ENCODE peak calls at places on chromosome 18, in nine cellular contexts. L is transverse colon, I is PC-3, H is left ventricle myocardium inferior, Q is neural progenitor cell, T is upper lobe of right lung, M is mammary epithelial cell, V is dorsolateral prefrontal cortex, Y is IMR-90. R is an unnamed sample.

GRCh38 chr18:51361130-51361860 is 163.8 kb upstream of the MEX3C start:
- DNase-seq in H (no peak), V (no peak), L (no peak), T (no peak), M (no peak), Y (no peak), Q (no peak), I (peak), R (peak)

GRCh38 chr18:26417190-26417589 is 131.2 kb downstream of the KCTD1 start:
- DNase-seq in I (no peak), M (no peak), H (no peak), T (no peak), L (no peak), Q (no peak), Y (no peak), V (no peak), R (no peak)

GRCh38 chr18:58856881-58857280 is 7.8 kb upstream of the ZNF532 start:
- DNase-seq in Q (no peak), H (no peak), V (no peak), M (peak), T (no peak), L (no peak), I (peak), Y (peak), R (peak)

GRCh38 chr18:51370996-51371395 is 173.5 kb upstream of the MEX3C start:
- DNase-seq in M (no peak), L (no peak), Q (no peak), I (no peak), Y (no peak), V (no peak), T (no peak), H (no peak), R (no peak)

GRCh38 chr18:76943542-76944339 is 121.4 kb downstream of the ZNF236 start:
- DNase-seq in H (no peak), M (no peak), Y (peak), V (no peak), T (peak), L (no peak), Q (no peak), I (no peak), R (peak)

GRCh38 chr18:267380-267687 is 513 bp downstream of the THOC1 start:
- DNase-seq in I (no peak), M (no peak), V (no peak), L (no peak), H (no peak), T (no peak), Y (no peak), Q (no peak), R (peak)

GRCh38 chr18:33755918-33756590 is 178.0 kb downstream of the ASXL3 start:
- DNase-seq in Y (peak), I (peak), M (peak), V (peak), T (no peak), H (no peak), L (peak), Q (no peak), R (peak)

GRCh38 chr18:34153711-34154110 is 71.0 kb downstream of the NOL4 start:
- DNase-seq in Q (no peak), V (no peak), I (peak), M (peak), H (no peak), Y (peak), T (no peak), L (no peak), R (peak)

GRCh38 chr18:75504469-75504868 is 77.0 kb upstream of the SMIM21 start:
- DNase-seq in V (no peak), H (no peak), Y (no peak), T (no peak), Q (no peak), I (no peak), L (no peak), M (no peak), R (no peak)

GRCh38 chr18:58287626-58288289 is 243.7 kb downstream of the NEDD4L start:
- DNase-seq in Q (peak), T (no peak), L (peak), M (no peak), Y (no peak), H (no peak), V (no peak), I (no peak), R (no peak)

GRCh38 chr18:70840649-70841048 is 551.8 kb downstream of the SOCS6 start:
- DNase-seq in Q (peak), I (no peak), M (no peak), Y (no peak), L (no peak), T (no peak), V (no peak), H (no peak), R (no peak)

GRCh38 chr18:36592282-36592681 is 236.5 kb downstream of the TPGS2 start:
- DNase-seq in V (no peak), I (no peak), Q (no peak), Y (peak), H (no peak), L (no peak), T (no peak), M (peak), R (peak)

GRCh38 chr18:75112486-75113096 is 96.3 kb downstream of the PTGR3 start:
- DNase-seq in H (no peak), I (no peak), M (no peak), T (no peak), L (no peak), Q (no peak), V (no peak), Y (no peak), R (no peak)

GRCh38 chr18:63107171-63107850 is 212.3 kb downstream of the BCL2 start:
- DNase-seq in L (no peak), Q (no peak), M (no peak), Y (no peak), T (no peak), I (no peak), H (no peak), V (no peak), R (no peak)

GRCh38 chr18:31658670-31659573 is 25.5 kb downstream of the B4GALT6 start:
- DNase-seq in L (no peak), Q (no peak), H (no peak), I (peak), Y (no peak), M (no peak), T (no peak), V (no peak), R (peak)

GRCh38 chr18:7207366-7207765 is 23.5 kb upstream of the LRRC30 start:
- DNase-seq in Q (peak), M (no peak), L (no peak), V (no peak), Y (no peak), H (no peak), T (no peak), I (no peak), R (peak)

GRCh38 chr18:74506405-74507119 is 10.4 kb downstream of the CNDP2 start:
- DNase-seq in H (no peak), I (no peak), Q (no peak), M (no peak), L (no peak), V (no peak), Y (peak), T (no peak), R (peak)

GRCh38 chr18:63138469-63139340 is 180.9 kb downstream of the BCL2 start:
- DNase-seq in T (no peak), L (peak), I (no peak), Q (peak), H (no peak), Y (no peak), V (no peak), M (no peak), R (no peak)

GRCh38 chr18:11154369-11154982 is 5.1 kb upstream of the PIEZO2 start:
- DNase-seq in Y (peak), M (peak), Q (peak), H (no peak), L (no peak), I (peak), V (no peak), T (no peak), R (peak)

GRCh38 chr18:74456409-74457042 is 582 bp downstream of the DIPK1C start:
- DNase-seq in T (no peak), Q (peak), H (peak), V (no peak), L (no peak), M (peak), Y (no peak), I (no peak), R (no peak)

GRCh38 chr18:80137137-80137536 is 28.1 kb downstream of the ADNP2 start:
- DNase-seq in M (no peak), V (no peak), Q (no peak), L (no peak), Y (no peak), T (no peak), I (no peak), H (no peak), R (no peak)
- TF ChIP-seq CTCF in M (no peak), V (no peak), Q (no peak), L (no peak), Y (no peak), T (no peak), I (no peak), H (no peak), R (no peak)

DNA sequence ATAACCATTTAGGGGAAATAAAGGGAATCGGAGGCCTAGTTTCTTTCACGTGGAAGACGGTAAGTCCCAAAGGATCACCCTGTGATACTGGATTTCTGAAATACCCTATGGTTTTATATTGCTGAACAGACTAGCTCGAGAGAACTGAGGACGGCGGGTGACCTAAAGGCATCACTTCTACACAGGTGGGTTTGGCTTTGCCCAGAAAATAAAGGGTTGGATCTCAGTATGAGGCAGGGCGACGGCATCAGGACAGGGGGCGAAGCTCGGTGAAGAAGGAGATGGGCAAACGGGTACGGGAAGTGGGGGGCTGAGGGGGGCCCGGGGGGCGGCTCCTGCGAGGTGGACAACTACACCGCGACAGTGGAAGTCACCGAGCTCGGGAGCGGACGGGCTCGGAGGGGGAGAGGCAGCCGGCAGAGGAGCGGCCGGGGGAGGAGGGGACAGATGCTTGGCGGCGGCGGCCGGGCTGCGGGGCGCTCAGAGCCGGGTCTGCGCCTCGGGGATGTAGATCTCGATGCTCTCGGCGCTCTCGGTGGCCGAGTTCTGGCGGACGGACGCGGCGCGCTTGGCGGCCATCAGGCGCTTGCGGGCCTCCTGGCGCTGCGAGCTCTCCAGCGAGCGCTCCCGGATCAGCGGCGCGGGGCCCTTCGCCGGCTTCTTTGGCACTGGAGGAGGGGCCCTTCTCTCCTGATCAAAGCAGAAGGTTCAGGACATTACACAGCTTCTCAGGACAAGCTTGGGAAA is 48.9 kb downstream of the TGIF1 start:
- DNase-seq in V (no peak), T (peak), M (no peak), L (peak), Y (peak), H (peak), I (no peak), Q (peak), R (peak)
- H3K4me3 ChIP-seq in V (peak), T (peak), M (peak), L (peak), Y (peak), H (peak), I (peak), Q (peak), R (peak)

GRCh38 chr18:3380384-3380961 is 69.5 kb upstream of the TGIF1 start:
- DNase-seq in Y (peak), M (peak), Q (no peak), V (no peak), H (no peak), T (no peak), L (no peak), I (peak), R (peak)
- TF ChIP-seq CTCF in Y (peak), M (peak), Q (peak), V (no peak), H (no peak), T (peak), L (no peak), I (peak), R (peak)

GRCh38 chr18:21636769-21637168 is 24.7 kb downstream of the SNRPD1 start:
- DNase-seq in Q (no peak), L (no peak), T (no peak), Y (no peak), I (peak), M (no peak), H (no peak), V (no peak), R (peak)

GRCh38 chr18:21634588-21635199 is 22.6 kb downstream of the SNRPD1 start:
- DNase-seq in M (no peak), V (no peak), I (no peak), Y (no peak), T (no peak), L (no peak), H (no peak), Q (no peak), R (no peak)

GRCh38 chr18:21629089-21629832 is 17.1 kb downstream of the SNRPD1 start:
- DNase-seq in I (no peak), T (no peak), M (no peak), H (no peak), V (no peak), Y (no peak), L (no peak), Q (no peak), R (no peak)

DNA sequence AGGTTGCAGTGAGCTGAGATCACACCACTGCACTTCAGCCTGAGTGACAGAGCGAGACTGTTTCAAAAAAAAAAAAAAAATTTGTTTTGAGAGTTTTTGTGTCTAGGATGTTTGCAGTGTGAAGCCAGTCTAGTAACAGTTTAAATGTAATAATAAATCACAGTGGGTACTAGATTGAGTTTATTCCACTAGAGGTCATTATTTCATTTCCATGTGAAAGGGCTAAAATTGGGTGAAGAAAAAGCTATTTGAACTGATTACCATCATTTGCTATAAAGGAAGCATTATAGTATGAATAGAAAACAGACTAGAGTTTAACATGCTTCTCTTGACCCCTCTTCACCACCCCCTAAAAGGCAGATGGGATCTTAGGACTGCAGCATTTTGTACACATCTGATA is 20.3 kb downstream of the SNRPD1 start:
- DNase-seq in M (no peak), I (peak), H (no peak), Q (no peak), Y (no peak), T (no peak), L (no peak), V (no peak), R (no peak)
- H3K4me3 ChIP-seq in M (no peak), I (no peak), H (no peak), Q (no peak), Y (no peak), T (no peak), L (no peak), V (no peak), R (no peak)

DNA sequence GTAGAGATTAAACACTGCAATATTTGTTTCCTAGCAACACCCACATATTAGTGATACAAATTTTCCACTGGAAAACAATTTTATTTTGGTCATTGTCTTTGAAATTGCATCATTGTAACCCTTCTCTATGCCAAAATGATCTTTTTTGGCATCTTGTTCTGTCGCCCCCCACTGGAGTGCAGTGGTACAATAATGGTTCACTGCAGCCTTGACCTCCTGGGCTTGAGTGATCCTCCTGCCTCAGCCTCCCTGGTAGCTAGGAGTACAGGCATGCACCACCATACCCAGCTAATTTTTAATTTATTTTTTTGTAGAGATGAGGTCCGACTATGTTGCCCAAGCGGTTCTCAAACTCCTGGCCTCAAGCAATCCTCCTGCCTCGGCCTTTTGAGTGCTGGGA is 117.4 kb downstream of the PIK3C3 start:
- DNase-seq in H (no peak), Q (no peak), M (no peak), I (no peak), T (no peak), Y (no peak), V (no peak), L (no peak), R (no peak)
- TF ChIP-seq CTCF in H (no peak), Q (peak), M (no peak), I (peak), T (no peak), Y (no peak), V (no peak), L (no peak), R (peak)

DNA sequence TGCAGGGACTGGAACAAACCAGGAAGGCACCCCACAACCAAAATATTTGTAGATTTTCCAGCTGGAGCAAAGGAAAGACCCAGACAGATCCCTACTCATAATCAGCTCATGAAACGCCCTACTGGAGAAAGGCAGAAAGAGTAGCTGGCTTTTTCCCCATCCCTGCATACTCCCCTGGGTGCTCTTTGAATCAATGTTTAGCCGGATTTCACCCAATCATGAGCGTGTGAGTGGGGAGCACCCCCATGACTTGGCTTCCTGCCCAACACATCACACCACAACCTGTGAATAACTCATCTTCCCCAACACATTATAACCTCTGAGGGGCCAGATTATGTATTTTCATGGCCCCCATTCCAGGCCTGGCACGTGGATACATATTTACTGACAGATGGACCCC is 35.1 kb upstream of the SLC14A1 start:
- DNase-seq in Y (no peak), L (peak), V (no peak), T (no peak), Q (no peak), H (no peak), I (no peak), M (no peak), R (peak)
- H3K4me3 ChIP-seq in Y (no peak), L (no peak), V (no peak), T (no peak), Q (no peak), H (no peak), I (no peak), M (no peak), R (no peak)

GRCh38 chr18:79378416-79379250 is 17.1 kb upstream of the NFATC1 start:
- DNase-seq in I (peak), Q (peak), H (peak), T (peak), L (peak), V (peak), Y (peak), M (peak), R (peak)

GRCh38 chr18:79380816-79381806 is 14.6 kb upstream of the NFATC1 start:
- DNase-seq in H (peak), V (peak), M (no peak), T (peak), Q (peak), Y (peak), I (peak), L (peak), R (peak)

GRCh38 chr18:79379931-79380815 is 15.6 kb upstream of the NFATC1 start:
- DNase-seq in L (no peak), V (no peak), T (peak), M (no peak), I (no peak), Q (no peak), H (no peak), Y (no peak), R (no peak)

GRCh38 chr18:79377187-79377891 is 18.4 kb upstream of the NFATC1 start:
- DNase-seq in M (no peak), H (no peak), Q (no peak), I (no peak), Y (no peak), V (no peak), L (no peak), T (peak), R (no peak)

DNA sequence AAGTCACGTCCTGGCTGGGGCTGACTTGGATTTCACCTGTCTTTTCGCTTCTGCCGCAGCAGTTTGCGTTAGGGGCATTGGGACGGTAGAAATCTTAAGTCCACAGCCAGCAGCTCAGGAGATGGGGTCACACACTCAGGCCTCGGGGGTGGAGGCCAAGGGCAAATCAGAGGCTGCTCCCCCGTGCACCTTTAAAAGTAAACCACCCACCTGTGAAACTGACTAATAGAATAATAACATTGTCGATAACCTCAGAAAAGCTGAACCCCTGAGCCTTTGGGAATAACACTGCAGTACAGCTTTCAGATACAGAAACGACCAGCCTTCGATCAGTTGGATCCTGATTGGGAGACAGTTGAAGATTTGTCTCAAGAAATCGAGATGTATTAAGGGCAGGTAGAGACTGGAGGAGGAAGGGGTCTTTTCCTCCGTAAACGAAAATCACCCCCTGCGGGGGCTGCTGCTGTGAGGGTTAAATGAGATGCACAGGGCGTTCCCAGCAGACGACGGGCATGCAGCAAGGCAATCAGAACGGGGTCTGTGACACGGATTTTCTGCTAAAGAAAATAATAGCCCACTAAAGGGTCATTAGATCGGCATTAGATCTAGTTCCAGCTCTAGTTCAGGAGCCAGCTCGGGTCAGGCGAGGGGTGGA is 16.4 kb upstream of the NFATC1 start:
- DNase-seq in I (no peak), L (no peak), T (no peak), V (no peak), M (no peak), Q (no peak), Y (no peak), H (no peak), R (no peak)
- TF ChIP-seq CTCF in I (no peak), L (no peak), T (no peak), V (no peak), M (no peak), Q (no peak), Y (no peak), H (no peak), R (no peak)

DNA sequence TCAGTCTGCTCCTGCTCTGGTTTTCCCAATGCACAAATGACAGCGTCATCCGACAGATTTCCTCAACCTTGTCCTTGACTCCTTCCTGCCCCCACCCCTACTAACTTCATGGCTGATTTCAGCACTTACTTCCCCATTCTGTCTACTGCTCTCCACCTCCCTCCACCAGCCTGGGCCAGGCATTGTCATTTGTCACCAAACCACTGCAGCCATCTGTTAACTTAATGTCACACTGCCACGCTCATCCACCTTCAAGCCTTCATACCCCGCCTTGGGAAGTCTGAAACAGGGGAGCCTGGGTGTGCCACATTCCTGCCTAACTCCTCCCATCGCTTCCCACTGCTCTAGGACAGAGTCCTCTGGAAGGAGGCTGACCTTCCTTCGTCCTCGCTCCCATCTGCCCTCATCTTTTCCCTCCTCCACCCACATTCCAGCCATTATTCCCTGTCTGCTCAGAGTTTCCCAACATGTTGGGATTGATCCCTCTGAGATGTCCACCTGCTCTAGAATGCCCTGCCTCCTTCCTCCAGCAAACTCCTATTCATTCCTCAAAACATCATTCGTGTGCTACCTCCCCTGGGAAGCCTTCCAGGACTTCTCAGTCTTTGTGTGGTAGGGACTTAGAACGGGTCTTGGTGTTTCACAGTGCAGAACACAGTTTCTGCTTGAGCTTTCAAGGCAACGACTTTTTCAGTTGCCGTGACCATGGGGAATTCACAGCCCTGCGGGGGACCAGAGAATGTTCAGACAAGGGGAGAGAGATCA is 42.2 kb upstream of the SMAD7 start:
- DNase-seq in L (no peak), Y (no peak), I (no peak), H (no peak), M (no peak), Q (no peak), V (no peak), T (no peak), R (no peak)
- H3K4me3 ChIP-seq in L (no peak), Y (no peak), I (no peak), H (no peak), M (no peak), Q (no peak), V (no peak), T (no peak), R (no peak)